ENCODE peak calls at places on chromosomes 3 and 15, in seven cellular contexts. V is endothelial cell of umbilical vein, K is K562, J is HepG2, E is HCT116, Z is GM12878, P is H1. R is an unnamed sample.

GRCh38 chr3:172512363-172512762 is 10.9 kb downstream of the TNFSF10 start:
- DNase-seq in J (no peak), E (no peak), K (peak; percentile 63), P (no peak), V (peak; percentile 56), Z (peak; percentile 55), R (no peak)

GRCh38 chr3:87448559-87448958 is 172.2 kb upstream of the POU1F1 start:
- DNase-seq in K (no peak), P (no peak), V (no peak), E (no peak), Z (no peak), J (no peak), R (no peak)

GRCh38 chr3:18124501-18124900 is 300.6 kb downstream of the SATB1 start:
- DNase-seq in V (no peak), J (no peak), E (peak; percentile 26), P (no peak), K (peak; percentile 4), Z (no peak), R (no peak)

GRCh38 chr3:141426404-141427034 is 58.2 kb downstream of the ZBTB38 start:
- DNase-seq in V (peak; percentile 89), J (no peak), K (peak; percentile 74), Z (no peak), P (no peak), E (no peak), R (no peak)

GRCh38 chr3:185065059-185065458 is 87.8 kb downstream of the C3orf70 start:
- DNase-seq in J (no peak), P (no peak), V (no peak), Z (no peak), E (no peak), K (peak; percentile 13), R (no peak)

GRCh38 chr3:25589783-25590258 is 74.9 kb downstream of the TOP2B start:
- DNase-seq in E (no peak), K (peak; percentile 26), P (no peak), Z (no peak), J (no peak), V (no peak), R (no peak)

GRCh38 chr3:43030162-43030935 is 51.2 kb downstream of the GASK1A start:
- DNase-seq in E (no peak), Z (no peak), J (no peak), V (no peak), P (no peak), K (no peak), R (no peak)

GRCh38 chr3:49803464-49804140 is 541 bp downstream of the INKA1 start:
- DNase-seq in P (no peak), J (no peak), E (no peak), Z (no peak), V (peak; percentile 69), K (peak; percentile 80), R (no peak)

GRCh38 chr3:179148446-179149238 is 485 bp downstream of the PIK3CA start:
- DNase-seq in P (no peak), Z (no peak), K (peak; percentile 62), V (peak; percentile 71), E (no peak), J (peak; percentile 7), R (no peak)

GRCh38 chr3:160200328-160200727 is 24.9 kb upstream of the C3orf80 start:
- DNase-seq in J (no peak), P (no peak), K (no peak), V (no peak), E (no peak), Z (no peak), R (no peak)

GRCh38 chr3:109278546-109278945 is 37.8 kb downstream of the DPPA2 start:
- DNase-seq in J (no peak), E (no peak), V (no peak), K (no peak), P (no peak), Z (no peak), R (no peak)

GRCh38 chr3:102514241-102514640 is 79.4 kb downstream of the ZPLD1 start:
- DNase-seq in E (no peak), V (no peak), J (no peak), Z (no peak), K (no peak), P (no peak), R (no peak)

GRCh38 chr15:66803182-66803729 is 101.2 kb downstream of the SMAD6 start:
- DNase-seq in P (peak; percentile 56), K (peak; percentile 95), J (peak; percentile 84), E (peak; percentile 86), V (peak; percentile 98), Z (no peak), R (no peak)

GRCh38 chr15:60079210-60079609 is 75.1 kb downstream of the FOXB1 start:
- DNase-seq in K (no peak), V (no peak), Z (no peak), P (no peak), J (no peak), E (no peak), R (no peak)

GRCh38 chr3:172320468-172320867 is 127.8 kb downstream of the GHSR start:
- DNase-seq in P (no peak), Z (no peak), K (no peak), V (no peak), E (no peak), J (no peak), R (no peak)

GRCh38 chr15:81914734-81915234 is 131.0 kb downstream of the MEX3B start:
- DNase-seq in K (no peak), E (no peak), P (no peak), V (no peak), J (no peak), Z (no peak), R (no peak)

GRCh38 chr15:72902245-72902928 is 118.8 kb upstream of the ADPGK start:
- DNase-seq in V (no peak), K (no peak), Z (no peak), J (no peak), P (no peak), E (no peak), R (no peak)

GRCh38 chr3:158668506-158668905 is 3.9 kb downstream of the LXN start:
- DNase-seq in P (no peak), J (no peak), K (no peak), V (peak; percentile 67), Z (no peak), E (no peak), R (no peak)

GRCh38 chr3:53581671-53582070 is 87.3 kb downstream of the CACNA1D start:
- DNase-seq in J (no peak), P (no peak), E (no peak), V (no peak), Z (no peak), K (no peak), R (no peak)

GRCh38 chr15:98592136-98592535 is 56.2 kb upstream of the IGF1R start:
- DNase-seq in E (no peak), P (no peak), K (no peak), Z (no peak), J (no peak), V (no peak), R (no peak)

GRCh38 chr15:67505675-67506572 is 15.0 kb upstream of the C15orf61 start:
- DNase-seq in V (no peak), Z (no peak), E (no peak), J (no peak), P (no peak), K (no peak), R (no peak)

DNA sequence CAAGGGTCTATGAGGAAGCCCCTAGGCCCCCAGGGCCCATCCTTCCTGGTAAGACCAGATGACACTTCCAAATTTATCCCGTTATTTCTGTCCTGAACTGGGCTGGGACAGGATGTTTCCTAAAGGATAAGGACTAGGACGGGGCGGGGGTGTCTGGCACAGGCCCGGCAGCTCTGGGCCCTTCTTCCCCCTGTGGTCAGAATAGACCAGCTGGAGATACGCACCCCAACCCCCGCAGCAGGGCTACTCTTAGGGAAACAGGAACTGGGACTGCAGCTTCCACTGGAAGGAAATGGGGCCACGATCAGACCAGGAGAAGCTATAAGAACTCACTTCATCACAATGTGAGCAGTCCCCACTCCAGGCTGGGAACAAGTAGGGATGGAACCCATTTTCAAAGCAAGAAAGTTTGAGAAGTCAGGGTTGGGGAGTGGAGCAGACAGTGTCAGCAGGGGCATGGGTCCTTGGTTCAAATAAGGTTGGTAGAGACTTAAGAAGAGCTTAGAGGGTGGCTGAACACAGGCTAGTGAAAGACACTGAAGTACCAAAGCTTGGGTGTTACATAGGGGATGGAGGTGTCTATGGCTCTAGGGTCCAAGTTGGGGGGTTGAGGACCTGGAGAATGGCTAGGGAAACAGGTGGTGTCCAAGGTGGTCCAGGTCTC is 1.1 kb downstream of the NCKIPSD start:
- DNase-seq in J (no peak), E (no peak), V (no peak), Z (no peak), K (peak; percentile 47), P (no peak), R (no peak)
- H3K9ac ChIP-seq in J (peak overlapping the region; percentile 94), E (peak overlapping the region; percentile 89), V (no peak overlapping the region), Z (peak overlapping the region; percentile 91), K (peak overlapping the region; percentile 87), P (no peak overlapping the region), R (peak overlapping the region; percentile 20)

DNA sequence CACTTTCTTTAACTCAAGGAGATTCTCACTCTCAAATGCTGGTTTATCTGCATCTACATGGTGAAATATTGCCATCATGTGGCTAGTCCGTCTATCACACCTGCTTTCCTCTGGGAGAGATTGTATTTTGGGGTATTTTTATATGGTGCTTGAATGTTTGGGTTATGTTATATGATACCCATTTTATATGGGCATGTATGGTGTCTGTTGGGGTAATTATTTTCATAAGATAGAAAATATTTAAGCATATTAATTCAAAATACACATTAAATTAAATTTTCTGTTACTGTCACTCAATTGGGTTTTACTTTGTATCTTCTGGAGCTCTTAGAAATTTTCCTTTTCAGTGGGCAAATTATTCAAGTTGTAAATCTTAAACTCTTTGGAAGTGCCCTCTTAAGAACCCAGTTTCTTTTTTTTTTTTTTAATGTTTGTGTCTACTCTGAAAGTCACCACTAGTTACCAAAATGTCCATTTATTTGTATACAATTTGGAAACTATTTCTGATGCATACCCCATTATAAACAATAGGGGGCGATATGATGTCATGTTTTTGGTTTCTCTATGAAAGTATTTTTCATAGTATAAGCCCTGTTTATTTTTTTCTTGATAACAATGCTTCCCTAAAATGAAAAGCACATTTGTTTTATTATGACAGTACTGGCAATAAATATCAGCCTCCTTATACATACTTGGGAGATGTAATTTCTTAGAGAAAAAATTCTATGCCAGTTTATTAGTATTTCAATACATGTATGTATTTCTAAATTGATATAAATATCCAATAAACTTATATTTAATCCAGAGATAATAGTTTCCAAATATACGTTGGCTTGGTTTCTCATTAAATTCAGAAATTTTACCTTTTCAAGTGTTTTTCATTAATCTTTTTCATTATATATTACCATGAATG is 36.1 kb upstream of the PLSCR5 start:
- DNase-seq in V (peak; percentile 69), K (peak; percentile 36), E (peak; percentile 42), J (peak; percentile 56), Z (no peak), P (no peak), R (peak; percentile 64)
- TF ChIP-seq EZH2 in V (no peak), K (no peak), E (no peak), J (no peak), Z (no peak), P (no peak), R (no peak)

GRCh38 chr15:62059818-62060115 is 480 bp downstream of the VPS13C start:
- DNase-seq in P (no peak), E (no peak), Z (peak; percentile 72), K (peak; percentile 69), V (no peak), J (peak; percentile 61), R (no peak)
- TF ChIP-seq POLR2AphosphoS5 in P (no peak), E (no peak), Z (peak; percentile 43), K (no peak), V (no peak), J (no peak), R (no peak)

DNA sequence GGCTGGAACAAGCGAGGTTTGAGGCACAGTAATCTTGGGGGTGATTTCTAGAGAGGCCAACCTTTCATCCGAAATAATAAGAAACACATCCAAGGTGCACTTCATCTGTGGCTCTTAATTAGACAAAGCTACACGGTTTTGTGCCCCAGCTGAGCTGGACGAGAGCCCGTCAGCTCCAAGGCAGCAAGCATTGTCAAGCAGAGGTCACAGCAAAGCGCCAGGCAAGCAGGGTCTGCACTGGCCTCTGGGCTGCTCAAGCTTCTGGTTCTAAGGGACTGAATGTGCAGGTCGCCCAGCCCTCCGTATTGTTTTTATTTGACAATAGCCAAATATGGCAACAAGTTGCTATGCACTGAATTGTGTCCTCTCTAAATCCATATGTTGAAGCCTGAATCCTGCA is 123.2 kb downstream of the CHSY1 start:
- DNase-seq in E (no peak), P (no peak), J (no peak), V (no peak), K (no peak), Z (no peak), R (no peak)
- H3K9ac ChIP-seq in E (no peak overlapping the region), P (no peak overlapping the region), J (no peak overlapping the region), V (no peak overlapping the region), K (no peak overlapping the region), Z (no peak overlapping the region), R (no peak overlapping the region)